ENCODE peak calls at places on chromosomes 12 and 14, in ten cellular contexts. One of them, this sample, is unnamed.

GRCh38 chr12:121839993-121840761 is 18.5 kb downstream of the HPD start:
- DNase-seq in stimulated activated CD4-positive, alpha-beta T cell treated with anti-CD3 and anti-CD28 coated beads, Interleukin-2, amount 100 ng/mL, for 48 hours: no peak
- DNase-seq in ELR: no peak
- DNase-seq in stimulated activated naive B cell treated with anti-CD40 and anti-IgM and Interleukin-4, amounts not matched to agents 10 μg/mL and 1 μg/mL and 100 μg/mL, for 72 hours: no peak
- DNase-seq in sigmoid colon: no peak
- DNase-seq in HFFc6: no peak
- DNase-seq in hepatocyte: no peak
- DNase-seq in naive thymus-derived CD8-positive, alpha-beta T cell: no peak
- DNase-seq in cardiac fibroblast: no peak
- DNase-seq in glutamatergic neuron: no peak
- DNase-seq in this sample: no peak

GRCh38 chr12:112870267-112870980 is 36.3 kb upstream of the OAS1 start:
- DNase-seq in stimulated activated CD4-positive, alpha-beta T cell treated with anti-CD3 and anti-CD28 coated beads, Interleukin-2, amount 100 ng/mL, for 48 hours: no peak
- DNase-seq in ELR: no peak
- DNase-seq in stimulated activated naive B cell treated with anti-CD40 and anti-IgM and Interleukin-4, amounts not matched to agents 10 μg/mL and 1 μg/mL and 100 μg/mL, for 72 hours: peak
- DNase-seq in sigmoid colon: no peak
- DNase-seq in HFFc6: no peak
- DNase-seq in hepatocyte: no peak
- DNase-seq in naive thymus-derived CD8-positive, alpha-beta T cell: no peak
- DNase-seq in cardiac fibroblast: no peak
- DNase-seq in glutamatergic neuron: no peak
- DNase-seq in this sample: no peak

GRCh38 chr14:20684662-20685456 is 499 bp downstream of the RNASE4 start:
- DNase-seq in stimulated activated CD4-positive, alpha-beta T cell treated with anti-CD3 and anti-CD28 coated beads, Interleukin-2, amount 100 ng/mL, for 48 hours: no peak
- DNase-seq in ELR: peak
- DNase-seq in stimulated activated naive B cell treated with anti-CD40 and anti-IgM and Interleukin-4, amounts not matched to agents 10 μg/mL and 1 μg/mL and 100 μg/mL, for 72 hours: no peak
- DNase-seq in sigmoid colon: peak
- DNase-seq in HFFc6: peak
- DNase-seq in hepatocyte: peak
- DNase-seq in naive thymus-derived CD8-positive, alpha-beta T cell: no peak
- DNase-seq in cardiac fibroblast: peak
- DNase-seq in glutamatergic neuron: peak
- DNase-seq in this sample: peak

GRCh38 chr12:54393743-54394142 is 9.2 kb upstream of the ZNF385A start:
- DNase-seq in stimulated activated CD4-positive, alpha-beta T cell treated with anti-CD3 and anti-CD28 coated beads, Interleukin-2, amount 100 ng/mL, for 48 hours: no peak
- DNase-seq in ELR: no peak
- DNase-seq in stimulated activated naive B cell treated with anti-CD40 and anti-IgM and Interleukin-4, amounts not matched to agents 10 μg/mL and 1 μg/mL and 100 μg/mL, for 72 hours: no peak
- DNase-seq in sigmoid colon: no peak
- DNase-seq in HFFc6: no peak
- DNase-seq in hepatocyte: no peak
- DNase-seq in naive thymus-derived CD8-positive, alpha-beta T cell: no peak
- DNase-seq in cardiac fibroblast: no peak
- DNase-seq in glutamatergic neuron: no peak
- DNase-seq in this sample: no peak

GRCh38 chr12:98895086-98895651 is 250.1 kb downstream of the APAF1 start:
- DNase-seq in stimulated activated CD4-positive, alpha-beta T cell treated with anti-CD3 and anti-CD28 coated beads, Interleukin-2, amount 100 ng/mL, for 48 hours: no peak
- DNase-seq in ELR: no peak
- DNase-seq in stimulated activated naive B cell treated with anti-CD40 and anti-IgM and Interleukin-4, amounts not matched to agents 10 μg/mL and 1 μg/mL and 100 μg/mL, for 72 hours: no peak
- DNase-seq in sigmoid colon: no peak
- DNase-seq in HFFc6: no peak
- DNase-seq in hepatocyte: peak
- DNase-seq in naive thymus-derived CD8-positive, alpha-beta T cell: no peak
- DNase-seq in cardiac fibroblast: no peak
- DNase-seq in glutamatergic neuron: peak
- DNase-seq in this sample: no peak

GRCh38 chr14:63493246-63493645 is 49.9 kb downstream of the PPP2R5E start:
- DNase-seq in stimulated activated CD4-positive, alpha-beta T cell treated with anti-CD3 and anti-CD28 coated beads, Interleukin-2, amount 100 ng/mL, for 48 hours: no peak
- DNase-seq in ELR: peak
- DNase-seq in stimulated activated naive B cell treated with anti-CD40 and anti-IgM and Interleukin-4, amounts not matched to agents 10 μg/mL and 1 μg/mL and 100 μg/mL, for 72 hours: no peak
- DNase-seq in sigmoid colon: no peak
- DNase-seq in HFFc6: peak
- DNase-seq in hepatocyte: peak
- DNase-seq in naive thymus-derived CD8-positive, alpha-beta T cell: no peak
- DNase-seq in cardiac fibroblast: peak
- DNase-seq in glutamatergic neuron: no peak
- DNase-seq in this sample: no peak

GRCh38 chr14:89347885-89348284 is 69.1 kb downstream of the FOXN3 start:
- DNase-seq in stimulated activated CD4-positive, alpha-beta T cell treated with anti-CD3 and anti-CD28 coated beads, Interleukin-2, amount 100 ng/mL, for 48 hours: no peak
- DNase-seq in ELR: no peak
- DNase-seq in stimulated activated naive B cell treated with anti-CD40 and anti-IgM and Interleukin-4, amounts not matched to agents 10 μg/mL and 1 μg/mL and 100 μg/mL, for 72 hours: no peak
- DNase-seq in sigmoid colon: no peak
- DNase-seq in HFFc6: no peak
- DNase-seq in hepatocyte: no peak
- DNase-seq in naive thymus-derived CD8-positive, alpha-beta T cell: no peak
- DNase-seq in cardiac fibroblast: no peak
- DNase-seq in glutamatergic neuron: no peak
- DNase-seq in this sample: no peak

GRCh38 chr14:28612414-28612813 is 154.2 kb upstream of the FOXG1 start:
- DNase-seq in stimulated activated CD4-positive, alpha-beta T cell treated with anti-CD3 and anti-CD28 coated beads, Interleukin-2, amount 100 ng/mL, for 48 hours: no peak
- DNase-seq in ELR: no peak
- DNase-seq in stimulated activated naive B cell treated with anti-CD40 and anti-IgM and Interleukin-4, amounts not matched to agents 10 μg/mL and 1 μg/mL and 100 μg/mL, for 72 hours: no peak
- DNase-seq in sigmoid colon: no peak
- DNase-seq in HFFc6: no peak
- DNase-seq in hepatocyte: no peak
- DNase-seq in naive thymus-derived CD8-positive, alpha-beta T cell: no peak
- DNase-seq in cardiac fibroblast: no peak
- DNase-seq in glutamatergic neuron: no peak
- DNase-seq in this sample: no peak

GRCh38 chr12:69966409-69966808 is 141.4 kb downstream of the MYRFL start:
- DNase-seq in stimulated activated CD4-positive, alpha-beta T cell treated with anti-CD3 and anti-CD28 coated beads, Interleukin-2, amount 100 ng/mL, for 48 hours: no peak
- DNase-seq in ELR: peak
- DNase-seq in stimulated activated naive B cell treated with anti-CD40 and anti-IgM and Interleukin-4, amounts not matched to agents 10 μg/mL and 1 μg/mL and 100 μg/mL, for 72 hours: no peak
- DNase-seq in sigmoid colon: peak
- DNase-seq in HFFc6: no peak
- DNase-seq in hepatocyte: peak
- DNase-seq in naive thymus-derived CD8-positive, alpha-beta T cell: no peak
- DNase-seq in cardiac fibroblast: peak
- DNase-seq in glutamatergic neuron: no peak
- DNase-seq in this sample: peak

GRCh38 chr12:120247183-120247582 is 18.3 kb downstream of the PXN start:
- DNase-seq in stimulated activated CD4-positive, alpha-beta T cell treated with anti-CD3 and anti-CD28 coated beads, Interleukin-2, amount 100 ng/mL, for 48 hours: no peak
- DNase-seq in ELR: no peak
- DNase-seq in stimulated activated naive B cell treated with anti-CD40 and anti-IgM and Interleukin-4, amounts not matched to agents 10 μg/mL and 1 μg/mL and 100 μg/mL, for 72 hours: no peak
- DNase-seq in sigmoid colon: no peak
- DNase-seq in HFFc6: no peak
- DNase-seq in hepatocyte: no peak
- DNase-seq in naive thymus-derived CD8-positive, alpha-beta T cell: no peak
- DNase-seq in cardiac fibroblast: no peak
- DNase-seq in glutamatergic neuron: no peak
- DNase-seq in this sample: no peak

GRCh38 chr14:101733211-101733610 is 28.3 kb upstream of the PPP2R5C start:
- DNase-seq in stimulated activated CD4-positive, alpha-beta T cell treated with anti-CD3 and anti-CD28 coated beads, Interleukin-2, amount 100 ng/mL, for 48 hours: no peak
- DNase-seq in ELR: peak
- DNase-seq in stimulated activated naive B cell treated with anti-CD40 and anti-IgM and Interleukin-4, amounts not matched to agents 10 μg/mL and 1 μg/mL and 100 μg/mL, for 72 hours: no peak
- DNase-seq in sigmoid colon: no peak
- DNase-seq in HFFc6: peak
- DNase-seq in hepatocyte: no peak
- DNase-seq in naive thymus-derived CD8-positive, alpha-beta T cell: no peak
- DNase-seq in cardiac fibroblast: peak
- DNase-seq in glutamatergic neuron: no peak
- DNase-seq in this sample: peak

GRCh38 chr12:127284021-127284420 is 982.9 kb upstream of the TMEM132C start:
- DNase-seq in stimulated activated CD4-positive, alpha-beta T cell treated with anti-CD3 and anti-CD28 coated beads, Interleukin-2, amount 100 ng/mL, for 48 hours: no peak
- DNase-seq in ELR: peak
- DNase-seq in stimulated activated naive B cell treated with anti-CD40 and anti-IgM and Interleukin-4, amounts not matched to agents 10 μg/mL and 1 μg/mL and 100 μg/mL, for 72 hours: no peak
- DNase-seq in sigmoid colon: no peak
- DNase-seq in HFFc6: no peak
- DNase-seq in hepatocyte: no peak
- DNase-seq in naive thymus-derived CD8-positive, alpha-beta T cell: no peak
- DNase-seq in cardiac fibroblast: peak
- DNase-seq in glutamatergic neuron: no peak
- DNase-seq in this sample: no peak

GRCh38 chr14:52117433-52117832 is 48.6 kb upstream of the NID2 start:
- DNase-seq in stimulated activated CD4-positive, alpha-beta T cell treated with anti-CD3 and anti-CD28 coated beads, Interleukin-2, amount 100 ng/mL, for 48 hours: no peak
- DNase-seq in ELR: peak
- DNase-seq in stimulated activated naive B cell treated with anti-CD40 and anti-IgM and Interleukin-4, amounts not matched to agents 10 μg/mL and 1 μg/mL and 100 μg/mL, for 72 hours: no peak
- DNase-seq in sigmoid colon: no peak
- DNase-seq in HFFc6: no peak
- DNase-seq in hepatocyte: no peak
- DNase-seq in naive thymus-derived CD8-positive, alpha-beta T cell: no peak
- DNase-seq in cardiac fibroblast: peak
- DNase-seq in glutamatergic neuron: no peak
- DNase-seq in this sample: no peak

GRCh38 chr14:93880025-93880820 is 46.9 kb upstream of the FAM181A start:
- DNase-seq in stimulated activated CD4-positive, alpha-beta T cell treated with anti-CD3 and anti-CD28 coated beads, Interleukin-2, amount 100 ng/mL, for 48 hours: no peak
- DNase-seq in ELR: no peak
- DNase-seq in stimulated activated naive B cell treated with anti-CD40 and anti-IgM and Interleukin-4, amounts not matched to agents 10 μg/mL and 1 μg/mL and 100 μg/mL, for 72 hours: no peak
- DNase-seq in sigmoid colon: peak
- DNase-seq in HFFc6: no peak
- DNase-seq in hepatocyte: no peak
- DNase-seq in naive thymus-derived CD8-positive, alpha-beta T cell: no peak
- DNase-seq in cardiac fibroblast: peak
- DNase-seq in glutamatergic neuron: no peak
- DNase-seq in this sample: no peak

GRCh38 chr14:25477699-25478098 is 427.8 kb upstream of the STXBP6 start:
- DNase-seq in stimulated activated CD4-positive, alpha-beta T cell treated with anti-CD3 and anti-CD28 coated beads, Interleukin-2, amount 100 ng/mL, for 48 hours: no peak
- DNase-seq in ELR: no peak
- DNase-seq in stimulated activated naive B cell treated with anti-CD40 and anti-IgM and Interleukin-4, amounts not matched to agents 10 μg/mL and 1 μg/mL and 100 μg/mL, for 72 hours: no peak
- DNase-seq in sigmoid colon: no peak
- DNase-seq in HFFc6: no peak
- DNase-seq in hepatocyte: no peak
- DNase-seq in naive thymus-derived CD8-positive, alpha-beta T cell: no peak
- DNase-seq in cardiac fibroblast: no peak
- DNase-seq in glutamatergic neuron: no peak
- DNase-seq in this sample: no peak

GRCh38 chr12:120628919-120629318 is 11.5 kb upstream of the CABP1 start:
- DNase-seq in stimulated activated CD4-positive, alpha-beta T cell treated with anti-CD3 and anti-CD28 coated beads, Interleukin-2, amount 100 ng/mL, for 48 hours: no peak
- DNase-seq in ELR: peak
- DNase-seq in stimulated activated naive B cell treated with anti-CD40 and anti-IgM and Interleukin-4, amounts not matched to agents 10 μg/mL and 1 μg/mL and 100 μg/mL, for 72 hours: no peak
- DNase-seq in sigmoid colon: no peak
- DNase-seq in HFFc6: no peak
- DNase-seq in hepatocyte: peak
- DNase-seq in naive thymus-derived CD8-positive, alpha-beta T cell: no peak
- DNase-seq in cardiac fibroblast: no peak
- DNase-seq in glutamatergic neuron: peak
- DNase-seq in this sample: no peak

GRCh38 chr12:2682301-2683282 is 112.2 kb upstream of the FKBP4 start:
- DNase-seq in stimulated activated CD4-positive, alpha-beta T cell treated with anti-CD3 and anti-CD28 coated beads, Interleukin-2, amount 100 ng/mL, for 48 hours: peak
- DNase-seq in ELR: peak
- DNase-seq in stimulated activated naive B cell treated with anti-CD40 and anti-IgM and Interleukin-4, amounts not matched to agents 10 μg/mL and 1 μg/mL and 100 μg/mL, for 72 hours: no peak
- DNase-seq in sigmoid colon: no peak
- DNase-seq in HFFc6: peak
- DNase-seq in hepatocyte: peak
- DNase-seq in naive thymus-derived CD8-positive, alpha-beta T cell: peak
- DNase-seq in cardiac fibroblast: peak
- DNase-seq in glutamatergic neuron: peak
- DNase-seq in this sample: no peak

GRCh38 chr12:27015730-27016076 is 1.5 kb upstream of the TM7SF3 start:
- DNase-seq in stimulated activated CD4-positive, alpha-beta T cell treated with anti-CD3 and anti-CD28 coated beads, Interleukin-2, amount 100 ng/mL, for 48 hours: no peak
- DNase-seq in ELR: peak
- DNase-seq in stimulated activated naive B cell treated with anti-CD40 and anti-IgM and Interleukin-4, amounts not matched to agents 10 μg/mL and 1 μg/mL and 100 μg/mL, for 72 hours: no peak
- DNase-seq in sigmoid colon: no peak
- DNase-seq in HFFc6: peak
- DNase-seq in hepatocyte: peak
- DNase-seq in naive thymus-derived CD8-positive, alpha-beta T cell: no peak
- DNase-seq in cardiac fibroblast: peak
- DNase-seq in glutamatergic neuron: no peak
- DNase-seq in this sample: no peak

GRCh38 chr12:38904932-38905479 is 385 bp downstream of the CPNE8 start:
- DNase-seq in stimulated activated CD4-positive, alpha-beta T cell treated with anti-CD3 and anti-CD28 coated beads, Interleukin-2, amount 100 ng/mL, for 48 hours: peak
- DNase-seq in ELR: no peak
- DNase-seq in stimulated activated naive B cell treated with anti-CD40 and anti-IgM and Interleukin-4, amounts not matched to agents 10 μg/mL and 1 μg/mL and 100 μg/mL, for 72 hours: peak
- DNase-seq in sigmoid colon: peak
- DNase-seq in HFFc6: no peak
- DNase-seq in hepatocyte: peak
- DNase-seq in naive thymus-derived CD8-positive, alpha-beta T cell: peak
- DNase-seq in cardiac fibroblast: peak
- DNase-seq in glutamatergic neuron: peak
- DNase-seq in this sample: peak

GRCh38 chr14:59964251-59965007 is 44.5 kb downstream of the LRRC9 start:
- DNase-seq in stimulated activated CD4-positive, alpha-beta T cell treated with anti-CD3 and anti-CD28 coated beads, Interleukin-2, amount 100 ng/mL, for 48 hours: no peak
- DNase-seq in ELR: peak
- DNase-seq in stimulated activated naive B cell treated with anti-CD40 and anti-IgM and Interleukin-4, amounts not matched to agents 10 μg/mL and 1 μg/mL and 100 μg/mL, for 72 hours: no peak
- DNase-seq in sigmoid colon: no peak
- DNase-seq in HFFc6: no peak
- DNase-seq in hepatocyte: no peak
- DNase-seq in naive thymus-derived CD8-positive, alpha-beta T cell: no peak
- DNase-seq in cardiac fibroblast: no peak
- DNase-seq in glutamatergic neuron: no peak
- DNase-seq in this sample: no peak

GRCh38 chr14:30417121-30417520 is 141.8 kb upstream of the G2E3 start:
- DNase-seq in stimulated activated CD4-positive, alpha-beta T cell treated with anti-CD3 and anti-CD28 coated beads, Interleukin-2, amount 100 ng/mL, for 48 hours: no peak
- DNase-seq in ELR: no peak
- DNase-seq in stimulated activated naive B cell treated with anti-CD40 and anti-IgM and Interleukin-4, amounts not matched to agents 10 μg/mL and 1 μg/mL and 100 μg/mL, for 72 hours: no peak
- DNase-seq in sigmoid colon: no peak
- DNase-seq in HFFc6: no peak
- DNase-seq in hepatocyte: no peak
- DNase-seq in naive thymus-derived CD8-positive, alpha-beta T cell: no peak
- DNase-seq in cardiac fibroblast: no peak
- DNase-seq in glutamatergic neuron: no peak
- DNase-seq in this sample: no peak

GRCh38 chr12:40903040-40903439 is 210.8 kb downstream of the CNTN1 start:
- DNase-seq in stimulated activated CD4-positive, alpha-beta T cell treated with anti-CD3 and anti-CD28 coated beads, Interleukin-2, amount 100 ng/mL, for 48 hours: no peak
- DNase-seq in ELR: no peak
- DNase-seq in stimulated activated naive B cell treated with anti-CD40 and anti-IgM and Interleukin-4, amounts not matched to agents 10 μg/mL and 1 μg/mL and 100 μg/mL, for 72 hours: no peak
- DNase-seq in sigmoid colon: no peak
- DNase-seq in HFFc6: no peak
- DNase-seq in hepatocyte: no peak
- DNase-seq in naive thymus-derived CD8-positive, alpha-beta T cell: no peak
- DNase-seq in cardiac fibroblast: no peak
- DNase-seq in glutamatergic neuron: peak
- DNase-seq in this sample: no peak

GRCh38 chr14:96275182-96276112 is 19.4 kb downstream of the BDKRB1 start:
- DNase-seq in stimulated activated CD4-positive, alpha-beta T cell treated with anti-CD3 and anti-CD28 coated beads, Interleukin-2, amount 100 ng/mL, for 48 hours: peak
- DNase-seq in ELR: peak
- DNase-seq in stimulated activated naive B cell treated with anti-CD40 and anti-IgM and Interleukin-4, amounts not matched to agents 10 μg/mL and 1 μg/mL and 100 μg/mL, for 72 hours: peak
- DNase-seq in sigmoid colon: peak
- DNase-seq in HFFc6: peak
- DNase-seq in hepatocyte: peak
- DNase-seq in naive thymus-derived CD8-positive, alpha-beta T cell: peak
- DNase-seq in cardiac fibroblast: peak
- DNase-seq in glutamatergic neuron: peak
- DNase-seq in this sample: no peak

GRCh38 chr12:115998119-115998633 is 279.3 kb downstream of the MED13L start:
- DNase-seq in stimulated activated CD4-positive, alpha-beta T cell treated with anti-CD3 and anti-CD28 coated beads, Interleukin-2, amount 100 ng/mL, for 48 hours: no peak
- DNase-seq in ELR: peak
- DNase-seq in stimulated activated naive B cell treated with anti-CD40 and anti-IgM and Interleukin-4, amounts not matched to agents 10 μg/mL and 1 μg/mL and 100 μg/mL, for 72 hours: peak
- DNase-seq in sigmoid colon: no peak
- DNase-seq in HFFc6: peak
- DNase-seq in hepatocyte: peak
- DNase-seq in naive thymus-derived CD8-positive, alpha-beta T cell: no peak
- DNase-seq in cardiac fibroblast: peak
- DNase-seq in glutamatergic neuron: no peak
- DNase-seq in this sample: peak

This sample was measured in RCC 7860.